ENCODE peak calls at places on chromosomes 13 and 19, in six cellular contexts. N is IMR-90, B is mesendoderm, U is neuronal stem cell, F is trophoblast cell, S is H1. Y is an unnamed sample.
A peak's percentile ranks its signal among the peaks of the same experiment; 100 is the strongest.

GRCh38 chr19:31338069-31338767 is 11.0 kb downstream of the TSHZ3 start:
- DNase-seq in N (peak; percentile 85), B (peak; percentile 91), U (no peak), F (no peak), S (no peak), Y (peak; percentile 93)

GRCh38 chr13:37164635-37165034 is 59.2 kb upstream of the CSNK1A1L start:
- DNase-seq in N (no peak), B (no peak), U (no peak), F (no peak), S (no peak), Y (no peak)

GRCh38 chr19:35557539-35558399 is 5.7 kb downstream of the ATP4A start:
- DNase-seq in N (peak; percentile 33), B (peak; percentile 96), U (peak; percentile 89), F (peak; percentile 23), S (peak; percentile 86), Y (peak; percentile 67)

GRCh38 chr13:27170521-27171243 is 929 bp downstream of the USP12 start:
- DNase-seq in N (no peak), B (peak; percentile 75), U (peak; percentile 54), F (peak; percentile 73), S (no peak), Y (no peak)

GRCh38 chr13:39451301-39451700 is 151.7 kb downstream of the LHFPL6 start:
- DNase-seq in N (peak; percentile 16), B (no peak), U (no peak), F (no peak), S (no peak), Y (peak; percentile 37)

GRCh38 chr13:36088463-36088862 is 42.7 kb downstream of the DCLK1 start:
- DNase-seq in N (no peak), B (no peak), U (no peak), F (no peak), S (no peak), Y (no peak)

GRCh38 chr19:31693870-31694269 is 344.6 kb upstream of the TSHZ3 start:
- DNase-seq in N (no peak), B (no peak), U (no peak), F (no peak), S (no peak), Y (no peak)

GRCh38 chr19:35362261-35363000 is 4.2 kb downstream of the FFAR3 start:
- DNase-seq in N (no peak), B (no peak), U (no peak), F (no peak), S (no peak), Y (no peak)

GRCh38 chr13:43229506-43229905 is 206.1 kb downstream of the DNAJC15 start:
- DNase-seq in N (peak; percentile 87), B (no peak), U (no peak), F (no peak), S (no peak), Y (peak; percentile 85)

GRCh38 chr19:5131866-5132561 is 163.1 kb downstream of the KDM4B start:
- DNase-seq in N (no peak), B (peak; percentile 62), U (peak; percentile 49), F (peak; percentile 98), S (no peak), Y (no peak)

GRCh38 chr19:10800488-10800887 is 35.5 kb downstream of the TMED1 start:
- DNase-seq in N (peak; percentile 16), B (no peak), U (no peak), F (no peak), S (no peak), Y (no peak)

GRCh38 chr19:37963190-37963947 is 56.4 kb downstream of the SIPA1L3 start:
- DNase-seq in N (peak; percentile 47), B (no peak), U (no peak), F (no peak), S (no peak), Y (peak; percentile 43)

GRCh38 chr19:39355253-39355652 is 13.0 kb downstream of the SAMD4B start:
- DNase-seq in N (no peak), B (no peak), U (no peak), F (no peak), S (no peak), Y (no peak)

GRCh38 chr13:108276060-108276459 is 6.5 kb downstream of the TNFSF13B start:
- DNase-seq in N (no peak), B (no peak), U (no peak), F (no peak), S (no peak), Y (no peak)

GRCh38 chr13:25764378-25764777 is 287.4 kb downstream of the SHISA2 start:
- DNase-seq in N (no peak), B (peak; percentile 40), U (no peak), F (no peak), S (no peak), Y (no peak)

GRCh38 chr19:45505151-45505995 is 1.9 kb upstream of the VASP start:
- DNase-seq in N (peak; percentile 58), B (no peak), U (no peak), F (peak; percentile 72), S (no peak), Y (peak; percentile 57)

GRCh38 chr13:109235901-109236300 is 550.5 kb downstream of the IRS2 start:
- DNase-seq in N (no peak), B (no peak), U (no peak), F (no peak), S (no peak), Y (no peak)

GRCh38 chr19:46471116-46471733 is at the start of gene PNMA8A:
- DNase-seq in N (peak; percentile 57), B (peak; percentile 91), U (peak; percentile 94), F (peak; percentile 37), S (peak; percentile 74), Y (peak; percentile 84)

GRCh38 chr13:95360464-95361097 is 59.3 kb upstream of the ABCC4 start:
- DNase-seq in N (peak; percentile 49), B (no peak), U (no peak), F (no peak), S (no peak), Y (peak; percentile 51)

GRCh38 chr13:112067871-112068305 is 939 bp downstream of the SOX1 start:
- DNase-seq in N (no peak), B (peak; percentile 71), U (no peak), F (no peak), S (no peak), Y (no peak)

GRCh38 chr19:12670159-12670928 is 3.7 kb downstream of the WDR83 start:
- DNase-seq in N (no peak), B (no peak), U (no peak), F (no peak), S (no peak), Y (no peak)

GRCh38 chr19:6678690-6679109 is 8.7 kb upstream of the TNFSF14 start:
- DNase-seq in N (no peak), B (no peak), U (no peak), F (peak; percentile 57), S (no peak), Y (peak; percentile 4)

GRCh38 chr13:109255457-109255856 is 530.9 kb downstream of the IRS2 start:
- DNase-seq in N (no peak), B (no peak), U (no peak), F (no peak), S (no peak), Y (no peak)

GRCh38 chr13:109717686-109718085 is 68.7 kb downstream of the IRS2 start:
- DNase-seq in N (no peak), B (no peak), U (no peak), F (no peak), S (no peak), Y (no peak)

GRCh38 chr19:7224205-7224833 is 69.9 kb downstream of the INSR start:
- DNase-seq in N (peak; percentile 30), B (no peak), U (no peak), F (no peak), S (no peak), Y (no peak)

GRCh38 chr19:17778621-17779280 is 16.2 kb upstream of the B3GNT3 start:
- DNase-seq in N (no peak), B (peak; percentile 60), U (peak; percentile 50), F (no peak), S (no peak), Y (peak; percentile 6)

DNA sequence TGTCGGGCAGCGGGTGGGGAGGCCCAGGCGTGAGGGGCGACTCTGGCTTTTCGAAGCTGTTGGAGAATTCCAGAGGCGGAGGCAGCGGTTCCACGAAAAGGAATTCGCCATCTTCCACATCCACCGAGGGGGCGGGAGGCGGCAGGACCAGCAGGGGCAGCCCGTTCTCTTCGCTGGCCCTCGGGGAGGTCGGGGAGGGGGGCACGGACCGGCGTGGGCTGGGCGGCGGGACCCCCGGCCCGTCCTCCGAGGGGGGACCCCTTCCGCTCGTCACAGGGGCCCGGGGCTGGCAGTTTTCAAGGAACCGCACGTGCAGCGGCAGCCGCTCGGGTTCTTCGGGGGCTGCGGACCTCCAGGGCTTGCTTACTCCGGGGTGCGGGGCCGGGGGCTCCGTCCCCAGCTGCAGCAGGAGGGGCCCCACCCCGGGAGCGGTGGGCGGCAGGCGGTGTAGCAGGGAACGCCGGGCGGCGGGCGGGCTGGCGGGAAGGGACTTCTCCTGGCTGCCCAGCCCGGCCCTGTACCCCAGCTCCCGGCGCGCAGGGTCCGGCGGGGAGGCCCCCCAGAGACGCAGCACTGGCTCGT is 18.0 kb downstream of the C19orf81 start:
- DNase-seq in N (no peak), B (no peak), U (no peak), F (no peak), S (no peak), Y (no peak)
- H3K27me3 ChIP-seq in N (peaks cover 51% of the 10 kb centered on the region), B (peaks cover 34% of the 10 kb centered on the region), U (peaks cover 17% of the 10 kb centered on the region), F (peaks cover 40% of the 10 kb centered on the region), S (peaks cover 27% of the 10 kb centered on the region), Y (peaks cover 59% of the 10 kb centered on the region)

DNA sequence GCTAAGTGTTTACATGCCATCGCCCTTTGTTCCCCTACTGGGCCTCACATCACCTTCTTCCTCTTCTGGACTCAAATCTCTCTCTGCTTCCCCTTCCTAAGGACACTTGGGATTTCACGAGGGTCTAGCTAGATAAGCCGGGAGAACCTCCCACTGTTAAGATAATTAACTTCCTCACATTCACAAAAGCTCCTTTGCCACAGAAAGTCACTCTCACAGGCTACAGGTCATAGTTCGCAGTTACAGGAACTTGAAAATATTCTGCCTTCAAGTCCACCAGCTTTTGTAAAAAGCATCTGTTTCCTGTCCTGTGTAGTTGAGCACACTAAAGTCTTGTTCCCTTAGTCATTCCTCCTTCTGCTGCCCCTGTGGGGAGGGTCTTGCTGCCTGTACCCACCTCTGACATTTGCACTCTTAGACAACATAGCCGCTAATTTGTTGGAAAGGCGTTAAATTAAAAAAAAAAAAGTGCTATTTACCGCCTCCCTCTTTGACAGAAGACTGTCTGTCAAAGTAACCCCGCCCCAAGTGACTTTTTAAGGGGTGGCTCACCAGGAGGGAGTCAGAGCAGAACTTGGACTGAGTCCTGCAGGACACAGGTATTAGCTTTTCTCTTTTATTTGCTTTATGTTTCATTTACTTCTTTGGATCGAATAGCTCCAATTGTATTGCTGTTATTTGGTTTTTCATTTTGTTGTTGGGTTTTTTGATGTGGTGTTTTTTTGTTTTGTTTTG is 26.8 kb upstream of the CEACAM21 start:
- DNase-seq in N (no peak), B (peak; percentile 79), U (peak; percentile 37), F (no peak), S (no peak), Y (peak; percentile 8)
- H3K4me3 ChIP-seq in N (no peak overlapping the region), B (no peak overlapping the region), U (peak overlapping the region; percentile 38), F (no peak overlapping the region), S (no peak overlapping the region), Y (no peak overlapping the region)

GRCh38 chr13:55516610-55517009 is 1624.1 kb upstream of the PRR20A start:
- DNase-seq in N (no peak), B (no peak), U (no peak), F (no peak), S (no peak), Y (peak; percentile 44)
- H2BK120ac ChIP-seq in N (no peak overlapping the region), B (no peak overlapping the region), U (no peak overlapping the region), F (no peak overlapping the region), S (no peak overlapping the region), Y (no peak overlapping the region)

DNA sequence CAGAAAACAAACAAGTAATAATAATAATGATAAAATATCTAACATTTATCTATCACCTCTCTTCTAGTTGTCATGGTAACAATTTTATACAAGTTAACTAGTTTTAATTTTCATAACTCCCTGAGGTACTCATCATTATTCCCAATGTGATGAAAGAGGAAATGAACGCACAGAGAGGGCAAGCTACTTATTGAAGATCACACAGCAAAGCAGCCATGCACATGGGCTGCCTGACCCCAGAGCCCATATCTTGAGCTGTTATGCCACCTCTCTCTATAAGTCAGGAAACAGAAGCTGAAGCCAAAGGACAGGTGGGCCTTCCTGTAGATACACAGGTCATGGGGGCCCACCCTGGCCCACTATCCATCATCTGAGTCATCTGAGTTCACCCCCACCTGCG is 4.9 kb upstream of the KLK4 start:
- DNase-seq in N (no peak), B (no peak), U (no peak), F (no peak), S (no peak), Y (no peak)
- H3K27me3 ChIP-seq in N (peaks cover 5% of the 10 kb centered on the region), B (peaks cover 13% of the 10 kb centered on the region), U (peaks cover 9% of the 10 kb centered on the region), F (peaks cover 19% of the 10 kb centered on the region), S (peaks cover 20% of the 10 kb centered on the region), Y (peaks cover 64% of the 10 kb centered on the region)